ENCODE peak calls at places on chromosomes 3 and 15, in five cellular contexts. S is GF-D8, D is dermis blood vessel endothelial cell, K is NCI-H1436, M is putamen. A is an unnamed sample.

GRCh38 chr3:50290116-50290745 is 2.0 kb downstream of the IFRD2 start:
- DNase-seq in D (no peak), K (no peak), M (no peak), S (no peak), A (peak)

GRCh38 chr15:92715753-92716152 is 60.2 kb upstream of the FAM174B start:
- DNase-seq in M (no peak), S (no peak), K (no peak), D (peak), A (no peak)

GRCh38 chr3:175469124-175469523 is 610.0 kb downstream of the NAALADL2 start:
- DNase-seq in D (no peak), S (no peak), M (no peak), K (no peak), A (no peak)

GRCh38 chr3:126151562-126152302 is 28.7 kb downstream of the ALDH1L1 start:
- DNase-seq in S (no peak), D (no peak), K (no peak), M (no peak), A (peak)

GRCh38 chr15:67782592-67782991 is 42.7 kb upstream of the SKOR1 start:
- DNase-seq in M (no peak), S (no peak), D (no peak), K (no peak), A (peak)

GRCh38 chr15:70853855-70854668 is at the start of gene LARP6:
- DNase-seq in M (no peak), S (no peak), K (peak), D (peak), A (peak)

GRCh38 chr3:71710906-71711494 is 14.2 kb downstream of the EIF4E3 start:
- DNase-seq in M (no peak), K (peak), D (peak), S (peak), A (no peak)

GRCh38 chr3:161508852-161509477 is 12.4 kb downstream of the OTOL1 start:
- DNase-seq in K (no peak), S (no peak), M (no peak), D (peak), A (no peak)

GRCh38 chr3:168071535-168071934 is 24.2 kb downstream of the GOLIM4 start:
- DNase-seq in D (peak), S (no peak), K (no peak), M (peak), A (no peak)

GRCh38 chr15:90095521-90095959 is 6.7 kb downstream of the IDH2 start:
- DNase-seq in D (no peak), S (no peak), M (no peak), K (peak), A (peak)